ENCODE peak calls at places on chromosomes 3 and 15, in six cellular contexts. R is activated naive CD8-positive, alpha-beta T cell treated with anti-CD3 and anti-CD28 coated beads, Interleukin-2, amount 50 U/mL, for 24 hours; B is AG20443; V is HT1080; K is midbrain; Y is B cell. X is an unnamed sample.

GRCh38 chr3:79178471-79178870 is 589.3 kb downstream of the ROBO1 start:
- DNase-seq in R (no peak), B (no peak), K (no peak), V (no peak), Y (no peak), X (no peak)

GRCh38 chr3:27079427-27080105 is 289.6 kb downstream of the NEK10 start:
- DNase-seq in Y (no peak), R (no peak), B (peak), V (peak), K (no peak), X (no peak)

GRCh38 chr3:112101946-112102345 is 15.8 kb downstream of the C3orf52 start:
- DNase-seq in V (peak), K (no peak), Y (no peak), R (no peak), B (peak), X (peak)

GRCh38 chr15:36254446-36254845 is 325.0 kb upstream of the CDIN1 start:
- DNase-seq in V (no peak), K (no peak), Y (no peak), B (no peak), R (no peak), X (no peak)

GRCh38 chr3:121869731-121870130 is 24.5 kb upstream of the SLC15A2 start:
- DNase-seq in K (no peak), R (no peak), B (no peak), V (no peak), Y (no peak), X (no peak)

GRCh38 chr3:179610066-179610465 is 5.5 kb downstream of the NDUFB5 start:
- DNase-seq in V (no peak), Y (no peak), K (no peak), B (no peak), R (no peak), X (no peak)

GRCh38 chr3:148861277-148861869 is 3.7 kb upstream of the CPA3 start:
- DNase-seq in Y (no peak), K (peak), R (no peak), B (peak), V (peak), X (peak)

GRCh38 chr15:52247032-52247431 is 48.6 kb downstream of the MYO5C start:
- DNase-seq in R (no peak), V (peak), K (no peak), B (peak), Y (no peak), X (peak)

GRCh38 chr15:74265046-74265639 is 29.0 kb downstream of the CCDC33 start:
- DNase-seq in K (no peak), B (peak), R (peak), Y (no peak), V (no peak), X (no peak)

GRCh38 chr3:192884831-192885356 is 32.8 kb downstream of the MB21D2 start:
- DNase-seq in R (no peak), V (peak), Y (no peak), K (no peak), B (no peak), X (no peak)

GRCh38 chr15:40754574-40754882 is 526 bp downstream of the RMDN3 start:
- DNase-seq in B (no peak), R (no peak), Y (no peak), V (no peak), K (no peak), X (peak)